ENCODE peak calls at places on chromosomes 16 and 17, in four cellular contexts. One of them, this sample, is unnamed.

GRCh38 chr16:19410435-19411153 is 7.1 kb upstream of the TMC5 start:
- DNase-seq in HepG2: no peak
- DNase-seq in mammary epithelial cell: no peak
- DNase-seq in fibroblast of lung: no peak
- DNase-seq in this sample: peak

GRCh38 chr17:58525239-58525638 is 10.8 kb upstream of the MTMR4 start:
- DNase-seq in fibroblast of lung: peak
- DNase-seq in mammary epithelial cell: peak
- DNase-seq in HepG2: no peak
- DNase-seq in this sample: no peak

GRCh38 chr17:39699818-39700147 is at the start of gene ERBB2:
- DNase-seq in HepG2: peak
- DNase-seq in mammary epithelial cell: peak
- DNase-seq in fibroblast of lung: peak
- DNase-seq in this sample: peak

GRCh38 chr16:87435399-87436224 is 43.5 kb downstream of the MAP1LC3B start:
- DNase-seq in HepG2: no peak
- DNase-seq in mammary epithelial cell: peak
- DNase-seq in fibroblast of lung: peak
- DNase-seq in this sample: peak

GRCh38 chr16:28925386-28926228 is 569 bp upstream of the RABEP2 start:
- DNase-seq in mammary epithelial cell: peak
- DNase-seq in HepG2: peak
- DNase-seq in fibroblast of lung: peak
- DNase-seq in this sample: peak

GRCh38 chr17:81254955-81255717 is 16.0 kb downstream of the NDUFAF8 start:
- DNase-seq in fibroblast of lung: peak
- DNase-seq in mammary epithelial cell: no peak
- DNase-seq in HepG2: peak
- DNase-seq in this sample: peak

GRCh38 chr17:81277421-81277820 is 17.7 kb downstream of the SLC38A10 start:
- DNase-seq in mammary epithelial cell: no peak
- DNase-seq in fibroblast of lung: peak
- DNase-seq in HepG2: no peak
- DNase-seq in this sample: no peak

GRCh38 chr17:66507103-66507923 is 204.9 kb downstream of the PRKCA start:
- DNase-seq in HepG2: peak
- DNase-seq in mammary epithelial cell: peak
- DNase-seq in fibroblast of lung: peak
- DNase-seq in this sample: peak

GRCh38 chr17:36750316-36750885 is 149.0 kb downstream of the MRM1 start:
- DNase-seq in fibroblast of lung: no peak
- DNase-seq in HepG2: no peak
- DNase-seq in mammary epithelial cell: no peak
- DNase-seq in this sample: no peak

GRCh38 chr17:46831573-46832305 is 13.2 kb upstream of the WNT3 start:
- DNase-seq in fibroblast of lung: no peak
- DNase-seq in mammary epithelial cell: no peak
- DNase-seq in HepG2: no peak
- DNase-seq in this sample: no peak

GRCh38 chr16:75012380-75013081 is 13.7 kb downstream of the ZNRF1 start:
- DNase-seq in HepG2: no peak
- DNase-seq in fibroblast of lung: no peak
- DNase-seq in mammary epithelial cell: no peak
- DNase-seq in this sample: no peak

GRCh38 chr16:14372471-14372870 is 257.6 kb downstream of the PARN start:
- DNase-seq in HepG2: no peak
- DNase-seq in mammary epithelial cell: no peak
- DNase-seq in fibroblast of lung: no peak
- DNase-seq in this sample: no peak

GRCh38 chr17:64773836-64774761 is 112.0 kb upstream of the SMURF2 start:
- DNase-seq in mammary epithelial cell: peak
- DNase-seq in fibroblast of lung: peak
- DNase-seq in HepG2: peak
- DNase-seq in this sample: peak

GRCh38 chr16:555528-556478 is 4.4 kb upstream of the PRR35 start:
- DNase-seq in mammary epithelial cell: no peak
- DNase-seq in HepG2: no peak
- DNase-seq in fibroblast of lung: no peak
- DNase-seq in this sample: no peak

GRCh38 chr17:51640108-51640622 is 379.8 kb downstream of the UTP18 start:
- DNase-seq in fibroblast of lung: no peak
- DNase-seq in HepG2: peak
- DNase-seq in mammary epithelial cell: peak
- DNase-seq in this sample: peak

GRCh38 chr17:77145635-77146632 is 5.2 kb downstream of the SEC14L1 start:
- DNase-seq in HepG2: peak
- DNase-seq in mammary epithelial cell: no peak
- DNase-seq in fibroblast of lung: peak
- DNase-seq in this sample: peak

GRCh38 chr16:27449434-27450188 is 47.6 kb downstream of the IL21R start:
- DNase-seq in mammary epithelial cell: no peak
- DNase-seq in fibroblast of lung: no peak
- DNase-seq in HepG2: no peak
- DNase-seq in this sample: no peak

GRCh38 chr17:80921159-80921558 is 70.5 kb upstream of the CHMP6 start:
- DNase-seq in mammary epithelial cell: no peak
- DNase-seq in HepG2: no peak
- DNase-seq in fibroblast of lung: no peak
- DNase-seq in this sample: no peak

DNA sequence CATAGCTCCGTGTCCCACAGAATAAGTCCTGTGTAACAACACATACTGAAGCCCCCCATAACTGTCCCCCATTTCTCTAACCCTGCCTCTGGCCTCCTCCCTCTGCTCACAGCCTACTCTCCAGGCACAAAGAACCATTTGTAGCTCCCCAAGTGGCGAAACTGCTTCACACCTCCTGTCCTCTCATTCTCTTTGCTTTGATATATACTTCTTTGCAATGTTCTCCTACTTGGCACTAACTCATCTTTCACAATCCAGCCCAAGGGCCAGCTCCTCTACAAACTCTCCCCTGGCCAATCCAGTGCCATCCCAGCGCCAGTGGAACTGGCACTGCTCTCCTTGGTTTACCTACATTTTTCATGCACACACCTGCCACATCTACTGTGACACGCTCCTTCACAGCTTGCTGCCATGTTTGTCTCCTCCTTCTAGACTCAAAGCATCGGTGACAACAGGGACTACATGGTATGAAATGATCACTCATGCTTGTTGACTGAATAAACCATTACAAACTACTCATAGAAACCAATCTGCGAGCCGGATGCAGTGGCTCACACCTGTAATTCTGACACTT is 12.8 kb downstream of the CYTH1 start:
- DNase-seq in HepG2: no peak
- DNase-seq in mammary epithelial cell: no peak
- DNase-seq in fibroblast of lung: no peak
- DNase-seq in this sample: no peak
- H3K27ac ChIP-seq in HepG2: no peak
- H3K27ac ChIP-seq in mammary epithelial cell: no peak
- H3K27ac ChIP-seq in fibroblast of lung: no peak
- H3K27ac ChIP-seq in this sample: no peak

GRCh38 chr16:11671676-11672075 is 3.4 kb downstream of the SNN start:
- DNase-seq in mammary epithelial cell: no peak
- DNase-seq in HepG2: no peak
- DNase-seq in fibroblast of lung: no peak
- DNase-seq in this sample: no peak

GRCh38 chr16:11668590-11669379 is 530 bp downstream of the SNN start:
- DNase-seq in HepG2: no peak
- DNase-seq in fibroblast of lung: no peak
- DNase-seq in mammary epithelial cell: no peak
- DNase-seq in this sample: no peak

GRCh38 chr16:11669380-11670146 is 1.3 kb downstream of the SNN start:
- DNase-seq in mammary epithelial cell: no peak
- DNase-seq in HepG2: no peak
- DNase-seq in fibroblast of lung: peak
- DNase-seq in this sample: no peak

GRCh38 chr16:11671271-11671670 is 3.0 kb downstream of the SNN start:
- DNase-seq in fibroblast of lung: no peak
- DNase-seq in mammary epithelial cell: no peak
- DNase-seq in HepG2: no peak
- DNase-seq in this sample: no peak

GRCh38 chr16:11670171-11671131 is 2.2 kb downstream of the SNN start:
- DNase-seq in mammary epithelial cell: no peak
- DNase-seq in HepG2: no peak
- DNase-seq in fibroblast of lung: no peak
- DNase-seq in this sample: no peak
- H3K9ac ChIP-seq in mammary epithelial cell: no peak
- H3K9ac ChIP-seq in HepG2: no peak
- H3K9ac ChIP-seq in fibroblast of lung: no peak
- H3K9ac ChIP-seq in this sample: no peak

DNA sequence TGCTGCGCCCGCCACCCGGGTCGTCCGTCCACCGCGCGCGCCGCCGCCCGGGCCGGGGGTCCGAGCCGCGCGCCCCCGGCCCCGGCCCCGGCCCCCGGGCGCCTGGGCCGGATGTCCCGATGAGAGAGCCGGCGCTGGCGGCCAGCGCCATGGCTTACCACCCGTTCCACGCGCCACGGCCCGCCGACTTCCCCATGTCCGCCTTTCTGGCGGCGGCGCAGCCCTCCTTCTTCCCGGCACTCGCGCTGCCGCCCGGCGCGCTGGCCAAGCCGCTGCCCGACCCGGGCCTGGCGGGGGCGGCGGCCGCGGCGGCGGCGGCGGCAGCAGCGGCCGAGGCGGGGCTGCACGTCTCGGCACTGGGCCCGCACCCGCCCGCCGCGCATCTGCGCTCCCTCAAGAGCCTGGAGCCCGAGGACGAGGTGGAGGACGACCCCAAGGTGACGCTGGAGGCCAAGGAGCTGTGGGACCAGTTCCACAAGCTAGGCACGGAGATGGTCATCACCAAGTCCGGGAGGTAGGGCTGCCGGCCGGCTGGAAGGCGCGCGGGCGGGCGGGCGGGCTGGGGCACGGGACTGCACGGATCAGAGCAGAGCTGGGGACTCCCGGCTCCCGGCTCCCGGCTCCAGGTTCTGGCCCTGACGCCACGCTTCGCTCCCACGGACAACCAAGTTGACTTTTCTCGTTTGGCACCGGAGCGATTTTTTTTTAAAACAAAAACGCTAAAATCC is 579 bp downstream of the TBX2 start:
- DNase-seq in fibroblast of lung: peak
- DNase-seq in mammary epithelial cell: peak
- DNase-seq in HepG2: no peak
- DNase-seq in this sample: peak
- TF ChIP-seq EZH2 in fibroblast of lung: no peak
- TF ChIP-seq EZH2 in mammary epithelial cell: no peak
- TF ChIP-seq EZH2 in HepG2: no peak
- TF ChIP-seq EZH2 in this sample: no peak

DNA sequence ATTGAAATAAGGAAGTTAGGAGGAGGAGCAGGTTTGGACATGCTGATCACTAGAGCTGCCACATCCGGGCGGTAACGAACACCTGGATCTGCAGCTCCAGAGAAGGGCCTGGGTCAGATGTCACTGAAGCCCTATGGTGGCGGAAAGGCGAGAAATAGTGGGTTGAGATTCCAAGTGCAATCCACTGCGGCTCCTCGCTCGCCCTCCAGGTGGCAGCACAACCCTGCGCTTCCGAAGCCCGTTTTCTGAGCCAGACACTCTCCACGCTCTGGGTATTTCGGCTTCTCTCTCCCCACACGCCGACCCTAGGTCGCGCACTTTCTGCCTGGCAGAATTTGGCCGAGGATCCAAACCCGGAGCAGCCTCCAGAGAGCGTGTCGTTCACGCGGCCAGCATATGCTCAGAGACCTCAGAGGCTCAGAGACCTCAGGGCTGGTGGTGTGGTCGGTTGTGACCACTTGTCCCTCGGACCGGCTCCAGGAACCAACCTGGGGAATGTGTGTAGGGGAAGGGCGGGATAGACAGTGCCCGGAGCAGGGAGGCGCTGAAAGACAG is 922 bp upstream of the SLC2A4 start:
- DNase-seq in mammary epithelial cell: peak
- DNase-seq in HepG2: peak
- DNase-seq in fibroblast of lung: peak
- DNase-seq in this sample: peak
- H3K27ac ChIP-seq in mammary epithelial cell: peak
- H3K27ac ChIP-seq in HepG2: peak
- H3K27ac ChIP-seq in fibroblast of lung: peak
- H3K27ac ChIP-seq in this sample: peak

GRCh38 chr17:48373882-48374281 is 56.1 kb downstream of the SKAP1 start:
- DNase-seq in HepG2: no peak
- DNase-seq in mammary epithelial cell: no peak
- DNase-seq in fibroblast of lung: no peak
- DNase-seq in this sample: no peak

GRCh38 chr17:48373130-48373844 is 56.7 kb downstream of the SKAP1 start:
- DNase-seq in fibroblast of lung: no peak
- DNase-seq in HepG2: no peak
- DNase-seq in mammary epithelial cell: no peak
- DNase-seq in this sample: no peak

GRCh38 chr17:48375356-48375755 is 54.7 kb downstream of the SKAP1 start:
- DNase-seq in mammary epithelial cell: peak
- DNase-seq in fibroblast of lung: peak
- DNase-seq in HepG2: no peak
- DNase-seq in this sample: no peak

GRCh38 chr17:48376926-48377325 is 53.1 kb downstream of the SKAP1 start:
- DNase-seq in mammary epithelial cell: no peak
- DNase-seq in HepG2: no peak
- DNase-seq in fibroblast of lung: no peak
- DNase-seq in this sample: no peak

GRCh38 chr17:48374650-48375230 is 55.3 kb downstream of the SKAP1 start:
- DNase-seq in fibroblast of lung: no peak
- DNase-seq in HepG2: peak
- DNase-seq in mammary epithelial cell: peak
- DNase-seq in this sample: peak
- H3K9ac ChIP-seq in fibroblast of lung: no peak
- H3K9ac ChIP-seq in HepG2: no peak
- H3K9ac ChIP-seq in mammary epithelial cell: no peak
- H3K9ac ChIP-seq in this sample: no peak

This sample was measured in PC-3.